ENCODE peak calls at places on chromosomes 5 and 9, in five cellular contexts. One of them, this sample, is unnamed.

GRCh38 chr9:120436937-120437592 is 142.9 kb downstream of the CDK5RAP2 start:
- DNase-seq in cerebellum: no peak
- DNase-seq in fibroblast of mammary gland: peak
- DNase-seq in activated naive CD4-positive, alpha-beta T cell: no peak
- DNase-seq in H9: no peak
- DNase-seq in this sample: no peak

GRCh38 chr5:124315746-124316415 is 430.6 kb downstream of the ZNF608 start:
- DNase-seq in activated naive CD4-positive, alpha-beta T cell: no peak
- DNase-seq in fibroblast of mammary gland: peak
- DNase-seq in cerebellum: no peak
- DNase-seq in H9: no peak
- DNase-seq in this sample: no peak

GRCh38 chr9:26210338-26210851 is 532.2 kb upstream of the TUSC1 start:
- DNase-seq in activated naive CD4-positive, alpha-beta T cell: no peak
- DNase-seq in H9: no peak
- DNase-seq in cerebellum: no peak
- DNase-seq in fibroblast of mammary gland: peak
- DNase-seq in this sample: no peak

GRCh38 chr9:35914307-35914807 is 5.1 kb downstream of the SPAAR start:
- DNase-seq in activated naive CD4-positive, alpha-beta T cell: no peak
- DNase-seq in H9: peak
- DNase-seq in fibroblast of mammary gland: peak
- DNase-seq in cerebellum: no peak
- DNase-seq in this sample: peak

GRCh38 chr5:158388018-158388417 is 529.1 kb upstream of the CLINT1 start:
- DNase-seq in fibroblast of mammary gland: no peak
- DNase-seq in cerebellum: no peak
- DNase-seq in activated naive CD4-positive, alpha-beta T cell: no peak
- DNase-seq in H9: no peak
- DNase-seq in this sample: no peak

GRCh38 chr5:65013141-65013540 is 244.4 kb downstream of the CWC27 start:
- DNase-seq in activated naive CD4-positive, alpha-beta T cell: no peak
- DNase-seq in H9: no peak
- DNase-seq in fibroblast of mammary gland: peak
- DNase-seq in cerebellum: no peak
- DNase-seq in this sample: no peak

GRCh38 chr5:168086736-168087135 is 204.7 kb upstream of the WWC1 start:
- DNase-seq in H9: no peak
- DNase-seq in cerebellum: peak
- DNase-seq in activated naive CD4-positive, alpha-beta T cell: no peak
- DNase-seq in fibroblast of mammary gland: no peak
- DNase-seq in this sample: no peak

GRCh38 chr9:18689881-18690280 is 215.9 kb downstream of the ADAMTSL1 start:
- DNase-seq in fibroblast of mammary gland: no peak
- DNase-seq in activated naive CD4-positive, alpha-beta T cell: no peak
- DNase-seq in cerebellum: no peak
- DNase-seq in H9: no peak
- DNase-seq in this sample: no peak

GRCh38 chr5:169006878-169007790 is 293.8 kb downstream of the SLIT3 start:
- DNase-seq in activated naive CD4-positive, alpha-beta T cell: no peak
- DNase-seq in cerebellum: no peak
- DNase-seq in fibroblast of mammary gland: peak
- DNase-seq in H9: no peak
- DNase-seq in this sample: no peak

GRCh38 chr5:124103671-124104070 is 591.7 kb downstream of the CSNK1G3 start:
- DNase-seq in activated naive CD4-positive, alpha-beta T cell: no peak
- DNase-seq in H9: no peak
- DNase-seq in fibroblast of mammary gland: peak
- DNase-seq in cerebellum: no peak
- DNase-seq in this sample: no peak

GRCh38 chr9:105901514-105902109 is 207.3 kb downstream of the TMEM38B start:
- DNase-seq in cerebellum: peak
- DNase-seq in H9: peak
- DNase-seq in fibroblast of mammary gland: peak
- DNase-seq in activated naive CD4-positive, alpha-beta T cell: no peak
- DNase-seq in this sample: peak

GRCh38 chr5:150656191-150657132 is 4.6 kb upstream of the MYOZ3 start:
- DNase-seq in activated naive CD4-positive, alpha-beta T cell: peak
- DNase-seq in cerebellum: peak
- DNase-seq in H9: peak
- DNase-seq in fibroblast of mammary gland: peak
- DNase-seq in this sample: peak

GRCh38 chr5:168706655-168707069 is 127.5 kb upstream of the PANK3 start:
- DNase-seq in fibroblast of mammary gland: peak
- DNase-seq in cerebellum: peak
- DNase-seq in activated naive CD4-positive, alpha-beta T cell: no peak
- DNase-seq in H9: peak
- DNase-seq in this sample: peak

GRCh38 chr9:106962615-106963363 is 99.8 kb downstream of the ZNF462 start:
- DNase-seq in fibroblast of mammary gland: peak
- DNase-seq in H9: no peak
- DNase-seq in cerebellum: no peak
- DNase-seq in activated naive CD4-positive, alpha-beta T cell: no peak
- DNase-seq in this sample: no peak

GRCh38 chr9:123471843-123472570 is 116.0 kb downstream of the CRB2 start:
- DNase-seq in H9: no peak
- DNase-seq in cerebellum: no peak
- DNase-seq in fibroblast of mammary gland: no peak
- DNase-seq in activated naive CD4-positive, alpha-beta T cell: no peak
- DNase-seq in this sample: no peak

GRCh38 chr5:166961028-166961427 is 1330.4 kb upstream of the WWC1 start:
- DNase-seq in H9: no peak
- DNase-seq in activated naive CD4-positive, alpha-beta T cell: no peak
- DNase-seq in cerebellum: no peak
- DNase-seq in fibroblast of mammary gland: peak
- DNase-seq in this sample: no peak

GRCh38 chr5:23318166-23318565 is 189.2 kb upstream of the PRDM9 start:
- DNase-seq in cerebellum: no peak
- DNase-seq in fibroblast of mammary gland: no peak
- DNase-seq in H9: no peak
- DNase-seq in activated naive CD4-positive, alpha-beta T cell: no peak
- DNase-seq in this sample: no peak

GRCh38 chr9:70034292-70034711 is 9.3 kb upstream of the MAMDC2 start:
- DNase-seq in H9: no peak
- DNase-seq in cerebellum: no peak
- DNase-seq in activated naive CD4-positive, alpha-beta T cell: no peak
- DNase-seq in fibroblast of mammary gland: no peak
- DNase-seq in this sample: no peak

GRCh38 chr9:88722753-88723152 is 187.8 kb downstream of the NXNL2 start:
- DNase-seq in H9: no peak
- DNase-seq in cerebellum: no peak
- DNase-seq in fibroblast of mammary gland: no peak
- DNase-seq in activated naive CD4-positive, alpha-beta T cell: no peak
- DNase-seq in this sample: no peak

GRCh38 chr9:126607731-126608130 is 6.0 kb upstream of the LMX1B start:
- DNase-seq in activated naive CD4-positive, alpha-beta T cell: no peak
- DNase-seq in H9: no peak
- DNase-seq in fibroblast of mammary gland: no peak
- DNase-seq in cerebellum: no peak
- DNase-seq in this sample: no peak

GRCh38 chr9:16131269-16131668 is 578.4 kb downstream of the CCDC171 start:
- DNase-seq in cerebellum: no peak
- DNase-seq in activated naive CD4-positive, alpha-beta T cell: no peak
- DNase-seq in fibroblast of mammary gland: peak
- DNase-seq in H9: peak
- DNase-seq in this sample: no peak

GRCh38 chr9:69471433-69471832 is 146.4 kb downstream of the ENTREP1 start:
- DNase-seq in cerebellum: no peak
- DNase-seq in H9: no peak
- DNase-seq in activated naive CD4-positive, alpha-beta T cell: no peak
- DNase-seq in fibroblast of mammary gland: no peak
- DNase-seq in this sample: no peak

GRCh38 chr9:17019398-17019797 is 115.4 kb upstream of the CNTLN start:
- DNase-seq in fibroblast of mammary gland: no peak
- DNase-seq in cerebellum: no peak
- DNase-seq in H9: no peak
- DNase-seq in activated naive CD4-positive, alpha-beta T cell: no peak
- DNase-seq in this sample: no peak

GRCh38 chr5:2725957-2726356 is 25.5 kb downstream of the IRX2 start:
- DNase-seq in activated naive CD4-positive, alpha-beta T cell: no peak
- DNase-seq in fibroblast of mammary gland: no peak
- DNase-seq in cerebellum: no peak
- DNase-seq in H9: peak
- DNase-seq in this sample: no peak

GRCh38 chr9:86655147-86655546 is 292.2 kb downstream of the GAS1 start:
- DNase-seq in cerebellum: no peak
- DNase-seq in activated naive CD4-positive, alpha-beta T cell: no peak
- DNase-seq in H9: no peak
- DNase-seq in fibroblast of mammary gland: peak
- DNase-seq in this sample: no peak

GRCh38 chr9:9523476-9523875 is 1089.3 kb downstream of the PTPRD start:
- DNase-seq in H9: no peak
- DNase-seq in fibroblast of mammary gland: no peak
- DNase-seq in activated naive CD4-positive, alpha-beta T cell: no peak
- DNase-seq in cerebellum: no peak
- DNase-seq in this sample: no peak

GRCh38 chr5:166074839-166075481 is 2216.5 kb upstream of the WWC1 start:
- DNase-seq in H9: peak
- DNase-seq in fibroblast of mammary gland: no peak
- DNase-seq in cerebellum: no peak
- DNase-seq in activated naive CD4-positive, alpha-beta T cell: no peak
- DNase-seq in this sample: no peak

GRCh38 chr5:143896981-143897380 is 85.0 kb downstream of the HMHB1 start:
- DNase-seq in cerebellum: no peak
- DNase-seq in activated naive CD4-positive, alpha-beta T cell: no peak
- DNase-seq in H9: no peak
- DNase-seq in fibroblast of mammary gland: peak
- DNase-seq in this sample: no peak

GRCh38 chr9:93699650-93700049 is 123.3 kb downstream of the PHF2 start:
- DNase-seq in fibroblast of mammary gland: no peak
- DNase-seq in H9: no peak
- DNase-seq in cerebellum: no peak
- DNase-seq in activated naive CD4-positive, alpha-beta T cell: no peak
- DNase-seq in this sample: no peak

GRCh38 chr9:16385590-16386578 is 484.6 kb downstream of the BNC2 start:
- DNase-seq in cerebellum: no peak
- DNase-seq in activated naive CD4-positive, alpha-beta T cell: no peak
- DNase-seq in fibroblast of mammary gland: peak
- DNase-seq in H9: no peak
- DNase-seq in this sample: no peak

GRCh38 chr5:41368158-41368557 is 142.2 kb downstream of the PLCXD3 start:
- DNase-seq in activated naive CD4-positive, alpha-beta T cell: no peak
- DNase-seq in cerebellum: peak
- DNase-seq in fibroblast of mammary gland: peak
- DNase-seq in H9: no peak
- DNase-seq in this sample: no peak

GRCh38 chr9:110758201-110758600 is 89.6 kb downstream of the MUSK start:
- DNase-seq in H9: no peak
- DNase-seq in activated naive CD4-positive, alpha-beta T cell: no peak
- DNase-seq in fibroblast of mammary gland: no peak
- DNase-seq in cerebellum: no peak
- DNase-seq in this sample: no peak

GRCh38 chr5:14216902-14217301 is 73.8 kb downstream of the TRIO start:
- DNase-seq in cerebellum: no peak
- DNase-seq in fibroblast of mammary gland: no peak
- DNase-seq in activated naive CD4-positive, alpha-beta T cell: no peak
- DNase-seq in H9: peak
- DNase-seq in this sample: no peak

GRCh38 chr5:1164696-1165630 is 36.4 kb upstream of the SLC6A19 start:
- DNase-seq in cerebellum: no peak
- DNase-seq in fibroblast of mammary gland: no peak
- DNase-seq in activated naive CD4-positive, alpha-beta T cell: no peak
- DNase-seq in H9: no peak
- DNase-seq in this sample: no peak

GRCh38 chr9:135020481-135021392 is 66.7 kb upstream of the OLFM1 start:
- DNase-seq in cerebellum: no peak
- DNase-seq in H9: no peak
- DNase-seq in fibroblast of mammary gland: no peak
- DNase-seq in activated naive CD4-positive, alpha-beta T cell: no peak
- DNase-seq in this sample: no peak

GRCh38 chr9:136645903-136646754 is 16.6 kb upstream of the EGFL7 start:
- DNase-seq in cerebellum: no peak
- DNase-seq in fibroblast of mammary gland: no peak
- DNase-seq in H9: no peak
- DNase-seq in activated naive CD4-positive, alpha-beta T cell: no peak
- DNase-seq in this sample: no peak

This sample was measured in HuH-7.